ENCODE peak calls at places on chromosomes 4 and X, in eight cellular contexts. I, V, O, G, D, Y, U and R are unnamed samples.

GRCh38 chrX:132710756-132711155 is 221.9 kb upstream of the MBNL3 start:
- DNase-seq in V (no peak), Y (no peak), G (no peak), I (no peak), D (no peak), O (no peak), U (no peak), R (no peak)

GRCh38 chrX:95318882-95319281 is 1365.8 kb upstream of the DIAPH2 start:
- DNase-seq in I (no peak), Y (no peak), G (no peak), V (no peak), O (no peak), D (no peak), U (no peak), R (no peak)

GRCh38 chr4:82811838-82812672 is 13.5 kb upstream of the SCD5 start:
- DNase-seq in Y (no peak), I (no peak), G (no peak), U (peak; percentile 57), O (no peak), V (no peak), D (no peak), R (no peak)

GRCh38 chr4:151098191-151098590 is 1.2 kb upstream of the RPS3A start:
- DNase-seq in G (no peak), U (no peak), O (no peak), V (no peak), I (no peak), D (no peak), Y (no peak), R (no peak)

GRCh38 chr4:1576961-1577814 is 106.9 kb downstream of the FAM53A start:
- DNase-seq in O (no peak), Y (no peak), I (no peak), V (no peak), G (no peak), U (no peak), D (no peak), R (no peak)

GRCh38 chrX:65871671-65872311 is 168.1 kb downstream of the VSIG4 start:
- DNase-seq in D (no peak), O (peak; percentile 65), U (no peak), I (no peak), G (no peak), Y (no peak), V (no peak), R (no peak)

GRCh38 chrX:19568422-19568821 is 53.1 kb upstream of the MAP3K15 start:
- DNase-seq in I (no peak), U (no peak), V (no peak), G (no peak), O (no peak), D (no peak), Y (no peak), R (no peak)

GRCh38 chrX:6024204-6024603 is 204.5 kb downstream of the NLGN4X start:
- DNase-seq in U (no peak), D (no peak), I (no peak), Y (no peak), V (no peak), O (no peak), G (no peak), R (no peak)

GRCh38 chrX:15335135-15336022 is at the start of gene PIGA:
- DNase-seq in U (peak; percentile 88), Y (peak; percentile 78), I (peak; percentile 74), D (peak; percentile 94), O (peak; percentile 94), G (peak; percentile 86), V (peak; percentile 90), R (peak; percentile 95)

GRCh38 chrX:55039471-55039870 is 8.7 kb upstream of the ALAS2 start:
- DNase-seq in D (no peak), O (peak; percentile 10), V (no peak), U (no peak), I (no peak), G (no peak), Y (no peak), R (no peak)

GRCh38 chr4:87545052-87545451 is 15.9 kb upstream of the SPARCL1 start:
- DNase-seq in U (no peak), G (no peak), V (no peak), D (no peak), Y (no peak), O (no peak), I (no peak), R (no peak)

GRCh38 chr4:176443646-176444409 is 124.1 kb downstream of the SPCS3 start:
- DNase-seq in U (no peak), D (no peak), I (no peak), G (no peak), O (peak; percentile 5), V (no peak), Y (no peak), R (no peak)

GRCh38 chr4:113447695-113448265 is 313.8 kb downstream of the CAMK2D start:
- DNase-seq in G (no peak), D (no peak), Y (no peak), O (no peak), I (no peak), V (no peak), U (no peak), R (no peak)

GRCh38 chr4:3402409-3403103 is 39.2 kb upstream of the HGFAC start:
- DNase-seq in Y (no peak), O (no peak), I (no peak), U (no peak), V (no peak), G (no peak), D (peak; percentile 53), R (no peak)

GRCh38 chr4:128285085-128286023 is 2.3 kb downstream of the PGRMC2 start:
- DNase-seq in I (no peak), Y (no peak), O (no peak), G (no peak), V (no peak), U (no peak), D (peak; percentile 33), R (no peak)

GRCh38 chr4:184283659-184284335 is 66.1 kb upstream of the ENPP6 start:
- DNase-seq in I (no peak), V (no peak), U (no peak), G (no peak), D (no peak), O (no peak), Y (no peak), R (no peak)

GRCh38 chr4:25981749-25982148 is 67.7 kb downstream of the SMIM20 start:
- DNase-seq in G (no peak), D (no peak), U (no peak), V (no peak), I (no peak), O (no peak), Y (no peak), R (no peak)

GRCh38 chrX:23478561-23478960 is 143.9 kb downstream of the PTCHD1 start:
- DNase-seq in G (no peak), U (no peak), Y (no peak), D (no peak), O (peak; percentile 1), V (no peak), I (no peak), R (no peak)

GRCh38 chr4:69830529-69831269 is 29.2 kb downstream of the SULT1E1 start:
- DNase-seq in O (no peak), U (no peak), I (no peak), Y (no peak), V (no peak), D (no peak), G (no peak), R (no peak)

GRCh38 chr4:4613126-4613465 is 71.2 kb upstream of the STX18 start:
- DNase-seq in V (no peak), D (no peak), Y (no peak), G (no peak), U (no peak), I (no peak), O (no peak), R (no peak)

GRCh38 chr4:106993846-106994245 is 42.3 kb downstream of the DKK2 start:
- DNase-seq in V (no peak), D (no peak), Y (no peak), I (no peak), U (no peak), O (no peak), G (no peak), R (no peak)

GRCh38 chrX:150903110-150903508 is 4.6 kb upstream of the CD99L2 start:
- DNase-seq in G (no peak), O (no peak), U (no peak), I (no peak), D (no peak), Y (no peak), V (no peak), R (no peak)

GRCh38 chr4:2257361-2258001 is 4.4 kb downstream of the MXD4 start:
- DNase-seq in Y (no peak), D (no peak), V (no peak), U (no peak), I (no peak), G (no peak), O (no peak), R (no peak)

GRCh38 chrX:41010188-41010846 is 74.9 kb upstream of the USP9X start:
- DNase-seq in U (no peak), O (peak; percentile 56), Y (peak; percentile 5), V (peak; percentile 12), I (no peak), G (peak; percentile 20), D (peak; percentile 86), R (no peak)